ENCODE peak calls at places on chromosomes 7 and 10, in six cellular contexts. B is PC-9, I is pancreas, S is cardiac fibroblast, D is AG04449, L is fibroblast of lung. Q is an unnamed sample.
A peak's percentile ranks its signal among the peaks of the same experiment; 100 is the strongest.

GRCh38 chr10:24341371-24341770 is 132.4 kb downstream of the KIAA1217 start:
- DNase-seq in I (no peak), D (no peak), S (peak; percentile 34), B (no peak), L (no peak), Q (no peak)

GRCh38 chr10:79392020-79392398 is 44.7 kb downstream of the PPIF start:
- DNase-seq in I (no peak), D (no peak), B (no peak), S (no peak), L (no peak), Q (no peak)

GRCh38 chr7:52944916-52945315 is 90.5 kb upstream of the POM121L12 start:
- DNase-seq in D (no peak), I (no peak), S (no peak), L (no peak), B (no peak), Q (peak; percentile 71)

GRCh38 chr10:3568983-3569382 is 216.0 kb downstream of the KLF6 start:
- DNase-seq in S (no peak), L (no peak), D (no peak), I (no peak), B (no peak), Q (no peak)

GRCh38 chr7:36227223-36227622 is 74.2 kb downstream of the EEPD1 start:
- DNase-seq in S (peak; percentile 62), L (peak; percentile 73), I (no peak), D (peak; percentile 65), B (no peak), Q (peak; percentile 22)

GRCh38 chr10:122441961-122442360 is 12.5 kb upstream of the ARMS2 start:
- DNase-seq in L (no peak), S (peak; percentile 44), D (no peak), B (peak; percentile 42), I (no peak), Q (peak; percentile 72)

GRCh38 chr10:129870926-129871660 is 93.0 kb downstream of the EBF3 start:
- DNase-seq in L (peak; percentile 11), B (no peak), I (no peak), S (no peak), D (no peak), Q (no peak)

GRCh38 chr7:70512719-70513118 is 619.2 kb upstream of the GALNT17 start:
- DNase-seq in S (no peak), D (no peak), I (no peak), B (no peak), L (no peak), Q (no peak)

GRCh38 chr7:136868496-136869005 is at the start of gene CHRM2:
- DNase-seq in L (peak; percentile 60), D (no peak), S (peak; percentile 23), I (no peak), B (no peak), Q (peak; percentile 62)

GRCh38 chr10:97903128-97904025 is 53.7 kb downstream of the GOLGA7B start:
- DNase-seq in B (no peak), I (no peak), L (no peak), S (no peak), D (no peak), Q (no peak)

GRCh38 chr10:11149499-11149898 is 131.8 kb downstream of the CELF2 start:
- DNase-seq in I (no peak), D (no peak), S (no peak), L (no peak), B (no peak), Q (no peak)

GRCh38 chr10:11146402-11147171 is 128.9 kb downstream of the CELF2 start:
- DNase-seq in B (no peak), S (peak; percentile 2), D (no peak), L (no peak), I (no peak), Q (no peak)

GRCh38 chr10:11148638-11149037 is 131.0 kb downstream of the CELF2 start:
- DNase-seq in B (no peak), S (no peak), I (no peak), D (no peak), L (no peak), Q (no peak)

GRCh38 chr10:11148131-11148530 is 130.5 kb downstream of the CELF2 start:
- DNase-seq in L (no peak), I (no peak), S (no peak), D (no peak), B (no peak), Q (no peak)

GRCh38 chr10:11147723-11148122 is 130.1 kb downstream of the CELF2 start:
- DNase-seq in S (no peak), B (no peak), I (no peak), L (no peak), D (no peak), Q (no peak)
- TF ChIP-seq CTCF in S (no peak), B (no peak), I (no peak), L (no peak), D (no peak), Q (no peak)

DNA sequence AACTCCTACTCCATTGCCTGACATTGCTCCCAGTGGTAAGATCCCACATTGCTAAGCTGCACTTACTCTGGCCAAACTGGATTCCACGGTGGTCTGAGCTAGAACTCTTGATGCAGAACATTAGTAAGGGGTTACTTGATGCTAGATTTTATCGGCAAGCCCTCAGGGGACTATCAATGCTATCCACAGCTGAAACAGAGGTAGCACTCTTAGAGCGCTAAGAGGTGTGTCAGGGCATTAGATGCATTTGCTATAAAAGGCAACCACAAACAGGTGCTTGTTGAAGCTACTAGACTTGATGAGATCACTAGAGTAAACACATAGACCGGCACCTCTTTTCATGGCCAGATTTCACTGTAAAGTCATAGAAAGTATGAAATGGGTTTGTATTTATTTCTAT is 116.3 kb downstream of the MDFIC start:
- DNase-seq in D (no peak), S (no peak), B (peak; percentile 66), L (no peak), I (no peak), Q (no peak)
- H3K4me3 ChIP-seq in D (no peak overlapping the region), S (no peak overlapping the region), B (no peak overlapping the region), L (no peak overlapping the region), I (no peak overlapping the region), Q (no peak overlapping the region)

GRCh38 chr7:157768198-157768597 is 431.4 kb downstream of the DNAJB6 start:
- DNase-seq in S (no peak), D (no peak), B (no peak), I (no peak), L (no peak), Q (no peak)

GRCh38 chr7:157767466-157767865 is 430.7 kb downstream of the DNAJB6 start:
- DNase-seq in B (no peak), I (no peak), L (no peak), S (no peak), D (no peak), Q (no peak)

GRCh38 chr7:157770716-157771320 is 434.0 kb downstream of the DNAJB6 start:
- DNase-seq in B (no peak), D (no peak), L (no peak), S (no peak), I (no peak), Q (no peak)

GRCh38 chr7:157769870-157770213 is 433.0 kb downstream of the DNAJB6 start:
- DNase-seq in B (no peak), S (no peak), L (no peak), I (no peak), D (no peak), Q (no peak)

DNA sequence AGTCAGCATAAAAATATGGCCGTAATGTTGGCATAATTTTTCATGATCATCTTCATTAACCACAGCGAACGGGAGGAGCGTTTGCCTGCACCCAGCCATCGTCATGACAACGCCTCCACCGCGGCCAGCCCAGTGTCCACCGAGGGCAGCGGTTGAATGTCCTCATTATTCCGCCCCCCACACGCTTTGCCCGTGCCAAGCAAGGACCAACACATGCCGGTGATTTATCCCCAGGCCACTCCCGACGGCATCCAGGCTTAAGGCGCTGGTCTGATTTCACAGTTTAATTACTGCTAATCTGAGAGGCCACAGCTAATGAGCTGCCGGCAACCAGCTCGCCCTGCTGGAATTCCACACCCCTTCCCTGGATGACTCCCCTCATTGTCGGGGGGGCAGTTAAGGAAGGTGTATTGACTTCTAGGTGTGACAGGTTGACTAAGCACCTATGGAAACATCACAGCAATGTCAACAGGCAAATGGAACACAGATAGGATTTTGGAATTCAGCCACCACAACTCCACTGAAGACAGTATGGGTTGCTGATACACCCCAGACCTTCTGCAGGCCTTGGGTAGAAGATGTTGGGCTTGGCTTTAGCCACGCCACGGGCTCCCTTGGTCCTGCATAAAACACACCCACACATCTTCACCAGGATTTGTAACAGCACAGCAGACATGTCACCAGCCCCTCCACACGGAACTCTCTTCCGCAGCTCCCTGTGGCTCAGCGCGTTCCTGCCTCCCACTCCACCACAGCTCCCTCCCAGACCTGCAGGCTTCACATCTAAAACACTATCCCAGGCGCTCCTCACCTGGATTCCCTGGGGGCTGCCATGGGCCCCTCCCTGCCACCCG is 432.4 kb downstream of the DNAJB6 start:
- DNase-seq in L (no peak), I (no peak), B (no peak), S (no peak), D (no peak), Q (no peak)
- TF ChIP-seq CTCF in L (no peak), I (no peak), B (no peak), S (no peak), D (no peak), Q (no peak)

GRCh38 chr10:1057106-1057657 is 997 bp downstream of the WDR37 start:
- DNase-seq in L (no peak), S (no peak), D (no peak), I (no peak), B (no peak), Q (no peak)

GRCh38 chr10:1050555-1050954 is 1.6 kb upstream of the IDI1 start:
- DNase-seq in S (no peak), I (no peak), L (no peak), D (no peak), B (peak; percentile 19), Q (no peak)

GRCh38 chr10:1056326-1057105 is at the start of gene WDR37:
- DNase-seq in S (peak; percentile 87), D (no peak), B (peak; percentile 80), L (peak; percentile 88), I (peak; percentile 84), Q (peak; percentile 91)

GRCh38 chr10:1058017-1058416 is 1.8 kb downstream of the WDR37 start:
- DNase-seq in S (no peak), B (no peak), L (no peak), D (no peak), I (no peak), Q (no peak)

DNA sequence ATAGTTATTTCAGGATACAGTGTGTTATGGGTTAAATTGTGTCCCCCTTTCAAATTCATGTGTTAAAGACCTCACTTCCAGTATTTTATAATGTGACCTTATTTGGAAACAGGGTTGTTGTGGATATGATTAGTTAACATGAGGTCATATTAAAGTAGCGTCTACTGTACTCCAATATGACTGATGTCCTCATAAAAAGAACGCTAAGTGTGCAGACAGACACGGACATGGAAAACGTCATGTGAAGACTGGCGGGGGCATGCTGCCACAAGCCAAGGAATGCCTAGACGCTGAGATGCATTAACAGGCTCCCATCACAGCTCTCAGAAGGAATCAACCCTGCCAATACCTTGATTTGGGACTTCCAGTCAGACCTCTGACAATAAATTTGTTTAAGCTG is 1.5 kb upstream of the WDR37 start:
- DNase-seq in S (no peak), B (no peak), L (no peak), I (no peak), D (no peak), Q (no peak)
- H3K4me3 ChIP-seq in S (peak overlapping the region; percentile 78), B (peak overlapping the region; percentile 96), L (peak overlapping the region; percentile 95), I (no peak overlapping the region), D (peak overlapping the region; percentile 98), Q (peak overlapping the region; percentile 94)